ENCODE peak calls at places on chromosomes 1 and 21, in four cellular contexts. H is SK-N-SH, S is MM.1S, G is PC-3. X is an unnamed sample.

GRCh38 chr1:233904979-233905415 is 521 bp downstream of the SLC35F3 start:
- DNase-seq in S (no peak), H (no peak), G (peak), X (no peak)

GRCh38 chr21:45982758-45983731 is 1.5 kb downstream of the COL6A1 start:
- DNase-seq in H (peak), G (peak), S (no peak), X (no peak)

GRCh38 chr1:67159233-67159632 is 7.0 kb upstream of the IL23R start:
- DNase-seq in G (peak), H (no peak), S (no peak), X (no peak)

GRCh38 chr1:68961143-68961542 is 464.3 kb upstream of the DEPDC1 start:
- DNase-seq in S (no peak), H (no peak), G (no peak), X (peak)

GRCh38 chr21:46021398-46021797 is 39.8 kb downstream of the COL6A1 start:
- DNase-seq in H (no peak), G (no peak), S (no peak), X (no peak)

GRCh38 chr21:43782741-43783700 is 6.4 kb upstream of the RRP1 start:
- DNase-seq in S (peak), H (no peak), G (peak), X (no peak)

GRCh38 chr1:25505706-25506385 is 37.6 kb upstream of the LDLRAP1 start:
- DNase-seq in S (no peak), G (no peak), H (no peak), X (peak)

GRCh38 chr1:61123321-61123720 is 41.0 kb downstream of the NFIA start:
- DNase-seq in H (no peak), S (no peak), G (no peak), X (no peak)

GRCh38 chr21:27149034-27149433 is 182.1 kb upstream of the ADAMTS5 start:
- DNase-seq in H (no peak), G (no peak), S (no peak), X (no peak)

GRCh38 chr1:165858364-165858823 is 31.0 kb downstream of the UCK2 start:
- DNase-seq in G (no peak), H (no peak), S (no peak), X (no peak)

GRCh38 chr1:5959087-5959486 is 33.1 kb downstream of the NPHP4 start:
- DNase-seq in S (no peak), H (no peak), G (no peak), X (no peak)

GRCh38 chr21:38945536-38946245 is 140.0 kb downstream of the ETS2 start:
- DNase-seq in H (no peak), S (no peak), G (no peak), X (peak)

GRCh38 chr1:116374340-116375164 is 1.5 kb downstream of the ATP1A1 start:
- DNase-seq in H (no peak), G (no peak), S (no peak), X (peak)

GRCh38 chr21:45954921-45955320 is 26.6 kb upstream of the COL6A1 start:
- DNase-seq in H (no peak), G (no peak), S (no peak), X (no peak)

GRCh38 chr1:43449708-43450069 is 4.0 kb downstream of the HYI start:
- DNase-seq in H (no peak), G (no peak), S (no peak), X (no peak)

GRCh38 chr1:172581779-172582178 is 48.8 kb downstream of the SUCO start:
- DNase-seq in G (no peak), H (no peak), S (no peak), X (peak)

GRCh38 chr1:78375996-78376395 is 114.8 kb upstream of the PTGFR start:
- DNase-seq in H (no peak), S (peak), G (no peak), X (no peak)

GRCh38 chr21:44871576-44872265 is 1.8 kb downstream of the PTTG1IP start:
- DNase-seq in H (no peak), S (no peak), G (peak), X (no peak)

GRCh38 chr1:186112280-186112679 is 262.8 kb downstream of the TPR start:
- DNase-seq in H (no peak), G (peak), S (no peak), X (peak)

GRCh38 chr1:218557731-218558130 is 212.6 kb downstream of the TGFB2 start:
- DNase-seq in S (no peak), G (peak), H (peak), X (peak)

GRCh38 chr1:226466301-226466700 is 58.4 kb upstream of the PARP1 start:
- DNase-seq in H (no peak), G (no peak), S (no peak), X (no peak)

GRCh38 chr21:43287111-43287973 is 118.5 kb downstream of the CRYAA start:
- DNase-seq in H (no peak), S (no peak), G (peak), X (no peak)

GRCh38 chr1:156677616-156678596 is 699 bp upstream of the NES start:
- DNase-seq in S (peak), H (peak), G (peak), X (peak)

GRCh38 chr1:178371236-178371635 is 125.5 kb downstream of the CLEC20A start:
- DNase-seq in H (no peak), S (no peak), G (no peak), X (peak)

GRCh38 chr21:45590246-45590725 is 48.0 kb upstream of the SLC19A1 start:
- DNase-seq in G (peak), H (peak), S (peak), X (peak)

GRCh38 chr1:25030674-25031589 is 100.9 kb upstream of the RUNX3 start:
- DNase-seq in S (no peak), H (no peak), G (peak), X (no peak)

GRCh38 chr1:38084700-38085099 is 38.1 kb upstream of the POU3F1 start:
- DNase-seq in G (no peak), S (no peak), H (no peak), X (no peak)

GRCh38 chr1:199948587-199949280 is 78.8 kb upstream of the NR5A2 start:
- DNase-seq in S (peak), G (peak), H (no peak), X (no peak)

GRCh38 chr1:106975944-106976343 is 80.5 kb upstream of the PRMT6 start:
- DNase-seq in G (peak), S (no peak), H (no peak), X (peak)

GRCh38 chr21:45134677-45135076 is 60.3 kb downstream of the ADARB1 start:
- DNase-seq in G (no peak), S (no peak), H (no peak), X (no peak)

GRCh38 chr21:37338671-37339526 is 27.7 kb upstream of the DYRK1A start:
- DNase-seq in H (peak), G (peak), S (no peak), X (no peak)

GRCh38 chr1:189693140-189693539 is 784.5 kb downstream of the BRINP3 start:
- DNase-seq in G (peak), S (no peak), H (no peak), X (no peak)

DNA sequence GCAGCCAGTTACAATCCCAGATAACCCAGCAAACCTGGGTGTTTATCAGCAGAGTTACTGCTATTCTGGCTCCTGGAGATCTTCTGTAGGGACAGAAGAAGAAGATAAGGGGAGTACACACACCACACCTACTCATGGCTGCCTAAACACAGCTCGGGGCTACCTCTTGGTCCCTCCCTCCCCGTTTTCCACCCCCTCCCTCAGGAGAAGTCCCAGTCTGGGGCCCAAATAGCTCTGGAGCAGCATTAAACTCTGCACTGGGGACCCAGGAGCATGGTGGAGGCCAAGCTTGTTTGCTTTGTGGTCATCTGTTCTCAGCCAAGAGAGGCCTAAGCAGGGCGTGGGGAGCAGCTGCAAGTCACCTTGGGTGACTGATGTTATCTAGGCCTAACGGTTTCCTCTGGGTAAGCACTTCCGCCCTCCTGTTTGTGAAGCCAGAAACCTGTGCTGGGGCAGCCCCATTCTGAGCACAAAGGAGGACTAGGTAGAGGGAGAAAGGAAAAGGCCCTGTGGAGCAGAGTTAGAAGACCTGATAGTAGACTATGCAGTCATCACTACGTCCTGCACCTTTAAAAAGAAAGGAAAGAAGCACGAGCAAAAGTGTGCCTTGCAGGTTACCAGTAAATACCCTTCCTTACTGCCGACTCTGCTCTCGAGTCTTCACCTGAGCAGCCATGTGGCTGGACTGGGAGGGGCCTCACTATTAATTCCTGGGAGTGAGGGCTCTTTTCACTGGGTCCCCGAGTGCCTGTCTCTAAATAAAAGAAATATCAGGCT is 2.0 kb upstream of the RCSD1 start:
- DNase-seq in S (peak), H (no peak), G (peak), X (no peak)
- TF ChIP-seq EZH2phosphoT487 in S (no peak), H (no peak), G (no peak), X (no peak)

DNA sequence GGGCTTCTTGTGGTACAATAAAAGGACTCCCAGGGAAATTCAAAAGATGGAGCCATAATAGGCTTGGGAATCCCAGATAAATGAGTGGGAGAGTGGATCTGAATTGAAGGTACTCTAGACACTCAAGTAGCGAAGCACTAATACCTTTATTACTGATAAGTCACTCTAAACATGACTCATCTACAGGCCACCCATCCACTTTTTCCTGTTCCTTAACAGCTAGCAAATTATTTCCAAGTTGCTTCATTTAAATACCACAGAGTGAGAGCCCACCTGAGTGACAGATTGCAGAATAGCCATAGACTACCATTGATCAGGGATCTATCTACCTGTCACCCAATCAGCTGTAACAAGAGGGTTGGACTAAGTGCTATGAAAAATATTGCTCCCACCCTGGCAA is 34.7 kb upstream of the NPL start:
- DNase-seq in H (no peak), S (no peak), G (peak), X (no peak)
- TF ChIP-seq EZH2phosphoT487 in H (no peak), S (no peak), G (no peak), X (no peak)

DNA sequence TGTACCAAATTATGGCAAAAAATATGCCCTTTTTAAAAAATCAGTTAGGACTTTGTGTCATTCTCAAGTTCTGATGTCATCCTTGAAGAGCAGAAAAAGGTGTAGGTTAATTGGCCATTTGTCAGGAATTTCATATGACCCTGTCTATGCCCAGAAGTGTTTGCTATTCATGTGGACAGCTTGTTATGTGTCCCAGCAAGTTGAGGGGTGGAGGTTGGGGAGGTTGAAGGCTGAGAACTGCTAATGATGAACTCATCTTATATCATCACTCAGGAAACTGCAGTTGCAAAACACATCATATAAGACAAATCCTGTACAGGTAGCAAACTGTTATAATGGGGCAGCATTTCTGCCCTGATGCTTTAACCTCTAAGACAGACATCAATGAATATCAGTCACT is 106.5 kb downstream of the PHTF1 start:
- DNase-seq in G (peak), S (no peak), H (no peak), X (no peak)
- TF ChIP-seq EZH2phosphoT487 in G (no peak), S (no peak), H (no peak), X (no peak)

DNA sequence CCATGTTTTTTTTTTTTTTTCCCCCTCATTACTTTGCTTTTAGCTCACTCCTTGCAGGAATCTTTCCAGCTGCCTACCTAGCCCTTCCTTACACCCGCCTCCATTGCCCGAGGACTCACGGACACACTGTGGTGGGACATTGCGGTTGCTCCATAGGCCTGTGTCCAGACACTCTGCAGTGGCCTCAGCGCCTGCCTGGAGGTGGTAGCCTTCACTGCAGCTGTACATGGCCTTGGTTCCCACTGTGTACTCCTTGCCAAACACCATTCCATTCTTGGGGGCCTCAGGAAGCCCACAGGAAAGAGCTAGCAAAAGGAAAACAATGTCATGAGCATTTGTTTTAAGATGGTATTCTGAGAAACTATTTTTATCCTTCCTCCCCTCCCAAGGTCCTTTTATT is 99.9 kb downstream of the ZSCAN20 start:
- DNase-seq in S (no peak), G (no peak), H (no peak), X (no peak)
- TF ChIP-seq EZH2phosphoT487 in S (no peak), G (no peak), H (no peak), X (no peak)